ENCODE peak calls at places on chromosomes 6 and 20, in ten cellular contexts. One of them, this sample, is unnamed.

GRCh38 chr20:9617062-9617461 is 102.7 kb downstream of the LAMP5 start:
- DNase-seq in small intestine: peak
- DNase-seq in stimulated activated CD4-positive, alpha-beta T cell treated with anti-CD3 and anti-CD28 coated beads, Interleukin-4, amount 100 ng/mL, for 24 hours: peak
- DNase-seq in BJ: no peak
- DNase-seq in cardiac fibroblast: peak
- DNase-seq in GM12865: peak
- DNase-seq in tibial artery: peak
- DNase-seq in B cell: peak
- DNase-seq in AG08396: peak
- DNase-seq in activated naive CD4-positive, alpha-beta T cell: peak
- DNase-seq in this sample: peak

GRCh38 chr6:99603421-99604160 is 3.0 kb upstream of the PRDM13 start:
- DNase-seq in tibial artery: no peak
- DNase-seq in small intestine: no peak
- DNase-seq in AG08396: no peak
- DNase-seq in BJ: no peak
- DNase-seq in cardiac fibroblast: no peak
- DNase-seq in B cell: peak
- DNase-seq in activated naive CD4-positive, alpha-beta T cell: no peak
- DNase-seq in GM12865: peak
- DNase-seq in stimulated activated CD4-positive, alpha-beta T cell treated with anti-CD3 and anti-CD28 coated beads, Interleukin-4, amount 100 ng/mL, for 24 hours: no peak
- DNase-seq in this sample: peak

GRCh38 chr6:139474145-139475108 is 100.0 kb upstream of the CITED2 start:
- DNase-seq in GM12865: peak
- DNase-seq in cardiac fibroblast: peak
- DNase-seq in tibial artery: no peak
- DNase-seq in AG08396: peak
- DNase-seq in activated naive CD4-positive, alpha-beta T cell: no peak
- DNase-seq in small intestine: peak
- DNase-seq in B cell: no peak
- DNase-seq in stimulated activated CD4-positive, alpha-beta T cell treated with anti-CD3 and anti-CD28 coated beads, Interleukin-4, amount 100 ng/mL, for 24 hours: no peak
- DNase-seq in BJ: no peak
- DNase-seq in this sample: no peak

GRCh38 chr6:117344444-117345291 is 79.3 kb downstream of the VGLL2 start:
- DNase-seq in tibial artery: no peak
- DNase-seq in stimulated activated CD4-positive, alpha-beta T cell treated with anti-CD3 and anti-CD28 coated beads, Interleukin-4, amount 100 ng/mL, for 24 hours: no peak
- DNase-seq in BJ: no peak
- DNase-seq in activated naive CD4-positive, alpha-beta T cell: no peak
- DNase-seq in small intestine: no peak
- DNase-seq in cardiac fibroblast: no peak
- DNase-seq in B cell: no peak
- DNase-seq in GM12865: no peak
- DNase-seq in AG08396: no peak
- DNase-seq in this sample: no peak

GRCh38 chr20:45311589-45312211 is 3.6 kb upstream of the MATN4 start:
- DNase-seq in cardiac fibroblast: peak
- DNase-seq in BJ: no peak
- DNase-seq in small intestine: peak
- DNase-seq in B cell: peak
- DNase-seq in tibial artery: peak
- DNase-seq in stimulated activated CD4-positive, alpha-beta T cell treated with anti-CD3 and anti-CD28 coated beads, Interleukin-4, amount 100 ng/mL, for 24 hours: peak
- DNase-seq in activated naive CD4-positive, alpha-beta T cell: peak
- DNase-seq in AG08396: peak
- DNase-seq in GM12865: peak
- DNase-seq in this sample: peak

GRCh38 chr20:3163099-3164042 is 3.7 kb upstream of the FASTKD5 start:
- DNase-seq in AG08396: no peak
- DNase-seq in activated naive CD4-positive, alpha-beta T cell: no peak
- DNase-seq in BJ: no peak
- DNase-seq in GM12865: no peak
- DNase-seq in cardiac fibroblast: no peak
- DNase-seq in stimulated activated CD4-positive, alpha-beta T cell treated with anti-CD3 and anti-CD28 coated beads, Interleukin-4, amount 100 ng/mL, for 24 hours: no peak
- DNase-seq in B cell: no peak
- DNase-seq in tibial artery: no peak
- DNase-seq in small intestine: no peak
- DNase-seq in this sample: no peak

GRCh38 chr6:132902866-132903265 is 88.5 kb downstream of the RPS12 start:
- DNase-seq in GM12865: no peak
- DNase-seq in small intestine: no peak
- DNase-seq in cardiac fibroblast: no peak
- DNase-seq in AG08396: no peak
- DNase-seq in activated naive CD4-positive, alpha-beta T cell: no peak
- DNase-seq in B cell: no peak
- DNase-seq in stimulated activated CD4-positive, alpha-beta T cell treated with anti-CD3 and anti-CD28 coated beads, Interleukin-4, amount 100 ng/mL, for 24 hours: no peak
- DNase-seq in tibial artery: no peak
- DNase-seq in BJ: no peak
- DNase-seq in this sample: no peak

GRCh38 chr20:39897058-39897457 is 792.0 kb downstream of the MAFB start:
- DNase-seq in stimulated activated CD4-positive, alpha-beta T cell treated with anti-CD3 and anti-CD28 coated beads, Interleukin-4, amount 100 ng/mL, for 24 hours: no peak
- DNase-seq in small intestine: no peak
- DNase-seq in tibial artery: no peak
- DNase-seq in activated naive CD4-positive, alpha-beta T cell: no peak
- DNase-seq in AG08396: peak
- DNase-seq in BJ: peak
- DNase-seq in GM12865: no peak
- DNase-seq in B cell: no peak
- DNase-seq in cardiac fibroblast: peak
- DNase-seq in this sample: no peak

GRCh38 chr6:157462956-157463742 is 82.2 kb downstream of the ZDHHC14 start:
- DNase-seq in AG08396: no peak
- DNase-seq in stimulated activated CD4-positive, alpha-beta T cell treated with anti-CD3 and anti-CD28 coated beads, Interleukin-4, amount 100 ng/mL, for 24 hours: no peak
- DNase-seq in tibial artery: no peak
- DNase-seq in small intestine: no peak
- DNase-seq in B cell: no peak
- DNase-seq in activated naive CD4-positive, alpha-beta T cell: no peak
- DNase-seq in BJ: no peak
- DNase-seq in GM12865: peak
- DNase-seq in cardiac fibroblast: no peak
- DNase-seq in this sample: no peak

GRCh38 chr6:8159966-8160365 is 57.6 kb upstream of the EEF1E1 start:
- DNase-seq in small intestine: no peak
- DNase-seq in cardiac fibroblast: no peak
- DNase-seq in tibial artery: no peak
- DNase-seq in stimulated activated CD4-positive, alpha-beta T cell treated with anti-CD3 and anti-CD28 coated beads, Interleukin-4, amount 100 ng/mL, for 24 hours: no peak
- DNase-seq in activated naive CD4-positive, alpha-beta T cell: no peak
- DNase-seq in B cell: no peak
- DNase-seq in GM12865: no peak
- DNase-seq in BJ: no peak
- DNase-seq in AG08396: no peak
- DNase-seq in this sample: no peak

GRCh38 chr6:56156643-56157042 is 90.7 kb downstream of the COL21A1 start:
- DNase-seq in GM12865: no peak
- DNase-seq in AG08396: no peak
- DNase-seq in cardiac fibroblast: peak
- DNase-seq in small intestine: no peak
- DNase-seq in B cell: no peak
- DNase-seq in activated naive CD4-positive, alpha-beta T cell: no peak
- DNase-seq in BJ: no peak
- DNase-seq in tibial artery: no peak
- DNase-seq in stimulated activated CD4-positive, alpha-beta T cell treated with anti-CD3 and anti-CD28 coated beads, Interleukin-4, amount 100 ng/mL, for 24 hours: no peak
- DNase-seq in this sample: no peak

GRCh38 chr20:50789968-50790650 is 4.8 kb upstream of the BCAS4 start:
- DNase-seq in activated naive CD4-positive, alpha-beta T cell: no peak
- DNase-seq in tibial artery: no peak
- DNase-seq in B cell: no peak
- DNase-seq in stimulated activated CD4-positive, alpha-beta T cell treated with anti-CD3 and anti-CD28 coated beads, Interleukin-4, amount 100 ng/mL, for 24 hours: no peak
- DNase-seq in small intestine: peak
- DNase-seq in GM12865: no peak
- DNase-seq in BJ: no peak
- DNase-seq in AG08396: no peak
- DNase-seq in cardiac fibroblast: no peak
- DNase-seq in this sample: no peak

GRCh38 chr6:3795836-3796395 is 44.4 kb upstream of the PXDC1 start:
- DNase-seq in activated naive CD4-positive, alpha-beta T cell: no peak
- DNase-seq in GM12865: no peak
- DNase-seq in cardiac fibroblast: no peak
- DNase-seq in B cell: no peak
- DNase-seq in AG08396: no peak
- DNase-seq in tibial artery: no peak
- DNase-seq in stimulated activated CD4-positive, alpha-beta T cell treated with anti-CD3 and anti-CD28 coated beads, Interleukin-4, amount 100 ng/mL, for 24 hours: no peak
- DNase-seq in BJ: no peak
- DNase-seq in small intestine: no peak
- DNase-seq in this sample: no peak

GRCh38 chr6:16712250-16712930 is 48.9 kb downstream of the ATXN1 start:
- DNase-seq in small intestine: no peak
- DNase-seq in AG08396: no peak
- DNase-seq in BJ: no peak
- DNase-seq in B cell: peak
- DNase-seq in stimulated activated CD4-positive, alpha-beta T cell treated with anti-CD3 and anti-CD28 coated beads, Interleukin-4, amount 100 ng/mL, for 24 hours: peak
- DNase-seq in GM12865: peak
- DNase-seq in activated naive CD4-positive, alpha-beta T cell: no peak
- DNase-seq in tibial artery: no peak
- DNase-seq in cardiac fibroblast: no peak
- DNase-seq in this sample: no peak

GRCh38 chr20:11229772-11230171 is 556.0 kb upstream of the JAG1 start:
- DNase-seq in activated naive CD4-positive, alpha-beta T cell: no peak
- DNase-seq in small intestine: peak
- DNase-seq in BJ: peak
- DNase-seq in AG08396: peak
- DNase-seq in GM12865: no peak
- DNase-seq in stimulated activated CD4-positive, alpha-beta T cell treated with anti-CD3 and anti-CD28 coated beads, Interleukin-4, amount 100 ng/mL, for 24 hours: no peak
- DNase-seq in B cell: no peak
- DNase-seq in cardiac fibroblast: peak
- DNase-seq in tibial artery: peak
- DNase-seq in this sample: peak

GRCh38 chr6:88835210-88835609 is 128.2 kb downstream of the RNGTT start:
- DNase-seq in BJ: no peak
- DNase-seq in cardiac fibroblast: no peak
- DNase-seq in B cell: no peak
- DNase-seq in activated naive CD4-positive, alpha-beta T cell: no peak
- DNase-seq in tibial artery: no peak
- DNase-seq in AG08396: no peak
- DNase-seq in stimulated activated CD4-positive, alpha-beta T cell treated with anti-CD3 and anti-CD28 coated beads, Interleukin-4, amount 100 ng/mL, for 24 hours: no peak
- DNase-seq in small intestine: no peak
- DNase-seq in GM12865: no peak
- DNase-seq in this sample: no peak

GRCh38 chr6:36033935-36034334 is 6.3 kb downstream of the MAPK14 start:
- DNase-seq in tibial artery: no peak
- DNase-seq in small intestine: no peak
- DNase-seq in stimulated activated CD4-positive, alpha-beta T cell treated with anti-CD3 and anti-CD28 coated beads, Interleukin-4, amount 100 ng/mL, for 24 hours: peak
- DNase-seq in activated naive CD4-positive, alpha-beta T cell: no peak
- DNase-seq in B cell: no peak
- DNase-seq in cardiac fibroblast: peak
- DNase-seq in AG08396: no peak
- DNase-seq in GM12865: peak
- DNase-seq in BJ: no peak
- DNase-seq in this sample: no peak

GRCh38 chr6:118377711-118378414 is 170.2 kb upstream of the PLN start:
- DNase-seq in GM12865: no peak
- DNase-seq in stimulated activated CD4-positive, alpha-beta T cell treated with anti-CD3 and anti-CD28 coated beads, Interleukin-4, amount 100 ng/mL, for 24 hours: no peak
- DNase-seq in activated naive CD4-positive, alpha-beta T cell: no peak
- DNase-seq in BJ: no peak
- DNase-seq in cardiac fibroblast: no peak
- DNase-seq in tibial artery: no peak
- DNase-seq in small intestine: no peak
- DNase-seq in B cell: no peak
- DNase-seq in AG08396: no peak
- DNase-seq in this sample: peak

GRCh38 chr6:118668761-118669411 is 17.5 kb upstream of the CEP85L start:
- DNase-seq in stimulated activated CD4-positive, alpha-beta T cell treated with anti-CD3 and anti-CD28 coated beads, Interleukin-4, amount 100 ng/mL, for 24 hours: no peak
- DNase-seq in BJ: no peak
- DNase-seq in small intestine: no peak
- DNase-seq in GM12865: no peak
- DNase-seq in cardiac fibroblast: peak
- DNase-seq in B cell: no peak
- DNase-seq in AG08396: peak
- DNase-seq in activated naive CD4-positive, alpha-beta T cell: no peak
- DNase-seq in tibial artery: no peak
- DNase-seq in this sample: no peak

GRCh38 chr20:63957690-63958441 is 1.6 kb upstream of the UCKL1 start:
- DNase-seq in B cell: no peak
- DNase-seq in AG08396: no peak
- DNase-seq in BJ: no peak
- DNase-seq in small intestine: peak
- DNase-seq in cardiac fibroblast: no peak
- DNase-seq in stimulated activated CD4-positive, alpha-beta T cell treated with anti-CD3 and anti-CD28 coated beads, Interleukin-4, amount 100 ng/mL, for 24 hours: peak
- DNase-seq in tibial artery: no peak
- DNase-seq in activated naive CD4-positive, alpha-beta T cell: no peak
- DNase-seq in GM12865: peak
- DNase-seq in this sample: peak

GRCh38 chr20:57581202-57582028 is 20.5 kb downstream of the PCK1 start:
- DNase-seq in BJ: no peak
- DNase-seq in cardiac fibroblast: no peak
- DNase-seq in B cell: no peak
- DNase-seq in stimulated activated CD4-positive, alpha-beta T cell treated with anti-CD3 and anti-CD28 coated beads, Interleukin-4, amount 100 ng/mL, for 24 hours: no peak
- DNase-seq in GM12865: no peak
- DNase-seq in small intestine: no peak
- DNase-seq in activated naive CD4-positive, alpha-beta T cell: no peak
- DNase-seq in AG08396: no peak
- DNase-seq in tibial artery: peak
- DNase-seq in this sample: no peak

GRCh38 chr20:58485326-58485725 is 29.9 kb downstream of the APCDD1L start:
- DNase-seq in activated naive CD4-positive, alpha-beta T cell: no peak
- DNase-seq in tibial artery: no peak
- DNase-seq in BJ: no peak
- DNase-seq in cardiac fibroblast: no peak
- DNase-seq in AG08396: no peak
- DNase-seq in GM12865: no peak
- DNase-seq in small intestine: no peak
- DNase-seq in stimulated activated CD4-positive, alpha-beta T cell treated with anti-CD3 and anti-CD28 coated beads, Interleukin-4, amount 100 ng/mL, for 24 hours: no peak
- DNase-seq in B cell: no peak
- DNase-seq in this sample: no peak

GRCh38 chr6:46953921-46954320 is 32.2 kb upstream of the ADGRF5 start:
- DNase-seq in tibial artery: no peak
- DNase-seq in small intestine: no peak
- DNase-seq in GM12865: no peak
- DNase-seq in BJ: no peak
- DNase-seq in activated naive CD4-positive, alpha-beta T cell: no peak
- DNase-seq in AG08396: no peak
- DNase-seq in stimulated activated CD4-positive, alpha-beta T cell treated with anti-CD3 and anti-CD28 coated beads, Interleukin-4, amount 100 ng/mL, for 24 hours: no peak
- DNase-seq in cardiac fibroblast: no peak
- DNase-seq in B cell: no peak
- DNase-seq in this sample: no peak

GRCh38 chr20:63377256-63378114 is 16.3 kb upstream of the CHRNA4 start:
- DNase-seq in activated naive CD4-positive, alpha-beta T cell: no peak
- DNase-seq in B cell: no peak
- DNase-seq in small intestine: no peak
- DNase-seq in stimulated activated CD4-positive, alpha-beta T cell treated with anti-CD3 and anti-CD28 coated beads, Interleukin-4, amount 100 ng/mL, for 24 hours: no peak
- DNase-seq in BJ: no peak
- DNase-seq in AG08396: no peak
- DNase-seq in GM12865: no peak
- DNase-seq in cardiac fibroblast: no peak
- DNase-seq in tibial artery: no peak
- DNase-seq in this sample: no peak

GRCh38 chr6:34414999-34415858 is 10.6 kb downstream of the RPS10 start:
- DNase-seq in tibial artery: peak
- DNase-seq in AG08396: peak
- DNase-seq in BJ: no peak
- DNase-seq in activated naive CD4-positive, alpha-beta T cell: no peak
- DNase-seq in small intestine: peak
- DNase-seq in B cell: peak
- DNase-seq in cardiac fibroblast: peak
- DNase-seq in stimulated activated CD4-positive, alpha-beta T cell treated with anti-CD3 and anti-CD28 coated beads, Interleukin-4, amount 100 ng/mL, for 24 hours: peak
- DNase-seq in GM12865: peak
- DNase-seq in this sample: no peak

GRCh38 chr6:158050107-158050735 is 68.6 kb downstream of the SYNJ2 start:
- DNase-seq in stimulated activated CD4-positive, alpha-beta T cell treated with anti-CD3 and anti-CD28 coated beads, Interleukin-4, amount 100 ng/mL, for 24 hours: no peak
- DNase-seq in activated naive CD4-positive, alpha-beta T cell: no peak
- DNase-seq in tibial artery: peak
- DNase-seq in AG08396: no peak
- DNase-seq in B cell: no peak
- DNase-seq in small intestine: no peak
- DNase-seq in GM12865: no peak
- DNase-seq in BJ: no peak
- DNase-seq in cardiac fibroblast: no peak
- DNase-seq in this sample: no peak